ENCODE peak calls at places on chromosomes 1 and 21, in four cellular contexts. M is upper lobe of left lung, Y is transverse colon, Z is sigmoid colon. B is an unnamed sample.

GRCh38 chr1:2443285-2444137 is 31.1 kb upstream of the PEX10 start:
- DNase-seq in M (peak), Y (no peak), Z (no peak), B (no peak)

GRCh38 chr1:43550598-43551246 is 20.0 kb downstream of the PTPRF start:
- DNase-seq in M (no peak), Y (no peak), Z (no peak), B (no peak)

GRCh38 chr1:202143768-202144509 is 598 bp downstream of the ARL8A start:
- DNase-seq in M (peak), Y (peak), Z (peak), B (no peak)

GRCh38 chr1:89598450-89599331 is 34.2 kb upstream of the LRRC8C start:
- DNase-seq in M (no peak), Y (no peak), Z (no peak), B (peak)

GRCh38 chr1:226670062-226670461 is 69.0 kb downstream of the ITPKB start:
- DNase-seq in M (no peak), Y (no peak), Z (peak), B (no peak)

GRCh38 chr1:205812271-205812877 is 624 bp downstream of the SLC41A1 start:
- DNase-seq in M (no peak), Y (peak), Z (peak), B (no peak)

GRCh38 chr21:36202721-36203602 is 46.3 kb downstream of the DOP1B start:
- DNase-seq in M (no peak), Y (no peak), Z (no peak), B (no peak)

GRCh38 chr1:27521336-27522147 is 31.6 kb upstream of the WASF2 start:
- DNase-seq in M (peak), Y (no peak), Z (no peak), B (no peak)

GRCh38 chr1:198156745-198157240 is at the start of gene NEK7:
- DNase-seq in M (peak), Y (peak), Z (peak), B (peak)

DNA sequence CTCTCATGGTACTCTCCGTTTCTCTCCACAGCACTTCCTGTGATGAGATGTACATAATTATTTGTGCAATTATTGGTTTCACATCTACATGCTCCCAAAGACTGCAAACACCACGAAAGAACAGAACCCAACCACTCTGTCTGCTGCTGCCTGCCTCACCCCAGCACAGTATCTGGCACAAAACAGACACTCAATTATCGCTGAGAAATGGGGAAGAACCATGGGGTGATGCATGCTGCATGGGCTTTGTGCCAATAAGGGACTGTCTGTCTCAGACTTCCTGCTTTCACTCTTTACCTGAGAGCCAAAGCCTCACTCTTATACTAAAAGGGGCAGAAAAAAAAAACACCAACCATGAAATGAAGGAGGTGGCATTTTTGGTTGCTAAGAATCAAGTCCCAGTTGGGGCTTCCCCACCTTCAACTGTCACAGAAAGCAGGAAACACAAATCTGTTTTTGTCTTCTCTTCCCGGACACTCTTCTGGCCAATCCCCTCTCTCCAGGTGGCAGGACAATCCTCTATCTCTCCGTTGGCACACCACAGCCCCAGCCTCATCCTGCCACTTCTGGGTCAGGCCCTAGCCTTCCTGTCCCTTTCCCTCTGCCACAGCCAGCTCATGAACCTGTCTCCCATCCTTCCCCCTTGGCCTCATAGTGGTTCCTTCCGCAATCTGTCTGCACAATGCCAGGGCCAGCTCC is 82.0 kb downstream of the TGFBR3 start:
- DNase-seq in M (no peak), Y (peak), Z (no peak), B (no peak)
- TF ChIP-seq EP300 in M (no peak), Y (no peak), Z (no peak), B (no peak)

GRCh38 chr1:171606402-171606941 is 15.6 kb upstream of the MYOCOS start:
- DNase-seq in M (peak), Y (no peak), Z (no peak), B (no peak)

GRCh38 chr1:171611306-171611705 is 10.7 kb upstream of the MYOCOS start:
- DNase-seq in M (no peak), Y (no peak), Z (no peak), B (no peak)

GRCh38 chr1:171613282-171613681 is 8.8 kb upstream of the MYOCOS start:
- DNase-seq in M (no peak), Y (no peak), Z (no peak), B (no peak)

DNA sequence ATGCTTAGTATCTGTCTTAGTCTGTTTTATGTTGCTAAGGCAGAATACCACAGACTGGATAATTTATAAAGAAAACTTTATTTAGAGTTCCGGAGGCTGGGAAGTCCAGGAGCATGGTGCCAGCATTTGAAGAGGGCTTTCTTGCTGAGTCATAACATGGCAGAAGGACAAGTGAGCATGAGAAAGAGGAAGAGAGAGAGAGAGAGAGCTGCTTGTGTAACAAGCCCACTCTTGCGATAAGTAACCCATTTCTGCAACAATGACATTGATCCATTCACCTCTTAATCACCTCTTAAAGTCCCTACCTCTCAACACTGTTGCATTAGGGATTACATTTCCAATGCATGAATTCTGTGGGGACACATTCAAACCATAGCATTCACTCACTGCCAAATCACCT is 11.7 kb upstream of the MYOCOS start:
- DNase-seq in M (no peak), Y (no peak), Z (no peak), B (no peak)
- TF ChIP-seq EP300 in M (no peak), Y (no peak), Z (no peak), B (no peak)

GRCh38 chr1:6426321-6426971 is 1.9 kb downstream of the ESPN start:
- DNase-seq in M (no peak), Y (no peak), Z (no peak), B (no peak)
- TF ChIP-seq EP300 in M (no peak), Y (no peak), Z (no peak), B (no peak)

DNA sequence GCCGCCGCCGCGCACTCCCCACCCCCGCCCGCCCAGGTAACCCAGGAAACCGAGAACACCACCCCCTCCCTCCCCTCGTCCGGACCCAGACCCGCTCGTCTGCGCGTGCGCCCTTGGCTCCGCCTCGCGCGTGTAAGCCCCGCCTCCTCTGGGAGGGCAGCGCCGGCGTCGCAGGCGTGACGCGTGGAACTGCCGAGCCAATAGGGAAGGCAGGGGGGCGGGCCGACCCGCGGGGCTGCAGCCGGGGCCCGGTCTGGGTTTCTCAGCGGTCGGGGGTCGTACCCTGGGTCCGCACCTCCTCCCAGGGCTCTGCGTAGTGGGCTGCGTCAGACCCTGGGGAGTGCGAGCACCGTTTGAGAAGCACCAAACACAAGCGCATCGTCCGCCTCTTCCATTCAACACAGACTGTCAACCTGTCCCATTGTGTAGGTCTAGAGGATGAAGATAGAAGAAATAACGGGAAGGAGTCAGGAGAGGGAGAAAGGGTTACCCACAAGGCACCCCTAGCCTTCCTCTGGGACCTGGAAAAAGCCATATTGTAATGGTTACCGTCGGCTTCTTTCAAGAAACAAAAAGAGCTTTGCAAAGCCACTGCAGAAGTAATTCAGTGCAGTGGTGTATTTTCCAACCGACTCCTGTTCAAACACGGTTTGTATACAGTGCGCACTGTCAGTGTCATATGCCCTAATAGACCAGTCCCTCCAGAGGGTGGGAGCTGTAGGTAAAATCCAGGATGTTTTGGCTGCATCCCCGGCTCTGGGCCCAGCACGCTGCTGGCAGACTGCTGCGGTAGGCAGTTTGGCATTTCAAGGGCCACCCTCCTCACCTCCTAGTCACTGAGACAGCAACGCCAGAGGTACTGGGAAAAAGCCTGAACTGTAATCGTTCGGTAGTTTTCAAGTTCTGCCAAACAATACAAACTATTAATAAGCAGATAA is 476 bp upstream of the LYST start:
- DNase-seq in M (peak), Y (peak), Z (peak), B (peak)
- TF ChIP-seq EP300 in M (no peak), Y (no peak), Z (no peak), B (no peak)

DNA sequence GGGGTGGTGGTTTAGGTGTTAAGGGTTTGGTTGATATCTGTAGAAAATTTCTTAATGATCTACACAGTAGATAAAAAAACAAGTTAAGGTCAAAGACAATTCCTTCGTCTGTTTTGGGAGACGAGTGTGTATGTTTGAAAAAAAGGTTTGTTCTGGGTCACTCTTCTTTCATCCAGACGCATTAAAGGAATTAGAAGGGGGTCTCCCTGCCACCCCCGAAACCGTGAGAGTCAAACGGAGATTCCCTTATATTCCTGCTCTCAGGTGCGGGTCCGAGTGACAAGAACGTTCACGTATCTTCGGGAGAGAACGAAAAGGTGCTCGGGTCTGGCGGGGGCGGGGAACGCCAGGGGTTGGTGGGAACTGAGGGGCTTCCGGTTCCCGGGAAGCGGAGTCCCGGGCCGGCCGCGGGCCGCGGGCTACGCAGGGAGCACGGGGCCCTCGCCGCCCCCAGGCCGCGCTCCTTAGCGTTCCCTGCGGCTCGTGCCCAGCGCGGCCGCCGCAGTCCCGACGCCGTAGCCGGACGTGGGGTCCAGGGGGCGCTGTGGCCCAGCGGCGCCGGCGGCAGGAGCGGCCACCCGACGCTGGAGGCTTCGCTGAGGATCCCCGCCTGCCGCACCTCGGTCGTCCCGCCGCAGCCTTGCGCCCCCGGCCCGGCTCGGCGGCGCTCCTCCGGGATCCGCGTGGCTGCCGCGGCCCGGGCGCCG is at the start of gene ZFYVE9:
- DNase-seq in M (peak), Y (peak), Z (peak), B (peak)
- TF ChIP-seq EP300 in M (no peak), Y (no peak), Z (no peak), B (no peak)

DNA sequence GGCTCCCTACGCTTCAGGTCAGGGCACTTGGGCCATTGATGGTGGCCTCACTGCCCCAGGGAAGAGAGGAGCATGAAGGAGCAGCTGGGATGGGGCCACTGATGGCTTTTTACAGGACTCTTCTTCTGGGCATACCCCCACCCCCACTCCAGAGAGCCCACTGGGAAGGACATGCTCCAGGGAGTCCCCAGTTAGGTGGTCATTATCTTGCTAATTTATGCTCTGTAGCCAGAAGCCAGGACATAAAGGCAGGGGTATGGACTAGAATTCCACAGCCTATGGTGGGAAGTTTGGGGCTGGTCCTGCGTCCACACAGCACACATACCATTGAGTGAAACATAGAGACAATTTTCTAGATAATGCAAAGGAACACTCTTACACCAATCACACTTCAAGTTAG is 8.8 kb upstream of the GRIK3 start:
- DNase-seq in M (no peak), Y (no peak), Z (no peak), B (no peak)
- TF ChIP-seq EP300 in M (no peak), Y (no peak), Z (no peak), B (no peak)

GRCh38 chr1:110594466-110595076 is 11.6 kb downstream of the KCNA2 start:
- DNase-seq in M (no peak), Y (no peak), Z (no peak), B (no peak)

GRCh38 chr1:110595311-110595710 is 10.8 kb downstream of the KCNA2 start:
- DNase-seq in M (no peak), Y (no peak), Z (no peak), B (no peak)

GRCh38 chr1:110596312-110596711 is 9.8 kb downstream of the KCNA2 start:
- DNase-seq in M (no peak), Y (no peak), Z (no peak), B (no peak)

GRCh38 chr1:110591956-110592355 is 14.2 kb downstream of the KCNA2 start:
- DNase-seq in M (no peak), Y (no peak), Z (no peak), B (no peak)

DNA sequence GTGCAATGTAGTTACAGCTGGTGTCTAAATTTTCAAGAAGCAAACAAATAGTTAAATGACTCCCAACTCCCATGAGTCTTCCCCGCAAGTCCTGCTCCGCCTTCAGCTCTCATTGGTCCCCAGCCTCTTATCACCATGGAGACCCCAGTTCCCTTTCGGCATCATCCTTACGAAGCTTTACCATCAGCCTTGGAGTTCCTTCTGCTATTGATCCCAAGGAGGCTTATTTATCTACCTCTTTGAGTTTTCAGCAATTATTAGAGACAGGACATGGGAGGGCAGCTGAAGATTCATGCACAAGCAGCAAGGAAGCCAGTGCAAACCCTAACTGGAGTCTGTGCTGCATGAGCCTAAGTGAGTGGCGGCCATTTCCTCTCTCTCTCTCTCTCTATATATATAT is 12.3 kb downstream of the KCNA2 start:
- DNase-seq in M (no peak), Y (no peak), Z (no peak), B (no peak)
- TF ChIP-seq EP300 in M (no peak), Y (no peak), Z (no peak), B (no peak)

GRCh38 chr1:3900150-3900968 is at the start of gene C1orf174:
- DNase-seq in M (peak), Y (peak), Z (peak), B (peak)
- TF ChIP-seq EP300 in M (no peak), Y (no peak), Z (no peak), B (peak)

B was measured in HepG2.